ENCODE peak calls at places on chromosomes 13 and 19, in seven cellular contexts. C is K562, D is GM12892, B is H1, F is SK-N-SH, H is HepG2, V is GM12878. Z is an unnamed sample.

GRCh38 chr13:106533101-106533939 is 2.1 kb downstream of the EFNB2 start:
- DNase-seq in C (no peak), D (peak; percentile 25), B (peak; percentile 82), F (peak; percentile 84), H (peak; percentile 21), V (no peak), Z (no peak)

GRCh38 chr19:3012522-3013260 is 16.4 kb downstream of the TLE2 start:
- DNase-seq in C (no peak), D (no peak), B (peak; percentile 69), F (no peak), H (no peak), V (no peak), Z (no peak)

GRCh38 chr13:46386996-46387851 is at the start of gene RUBCNL:
- DNase-seq in C (peak; percentile 13), D (peak; percentile 60), B (peak; percentile 77), F (peak; percentile 74), H (no peak), V (no peak), Z (peak; percentile 43)

GRCh38 chr13:59492030-59492636 is 671.6 kb downstream of the DIAPH3 start:
- DNase-seq in C (no peak), D (no peak), B (no peak), F (no peak), H (no peak), V (no peak), Z (no peak)

GRCh38 chr19:5006201-5006600 is 37.3 kb downstream of the KDM4B start:
- DNase-seq in C (no peak), D (no peak), B (no peak), F (no peak), H (no peak), V (no peak), Z (no peak)

GRCh38 chr13:101272886-101273285 is 143.4 kb downstream of the NALCN start:
- DNase-seq in C (no peak), D (no peak), B (no peak), F (no peak), H (no peak), V (no peak), Z (no peak)

GRCh38 chr13:20525144-20525600 is 485 bp downstream of the CRYL1 start:
- DNase-seq in C (peak; percentile 15), D (no peak), B (peak; percentile 77), F (no peak), H (peak; percentile 15), V (no peak), Z (no peak)

GRCh38 chr19:37936166-37936565 is 29.2 kb downstream of the SIPA1L3 start:
- DNase-seq in C (no peak), D (no peak), B (no peak), F (no peak), H (peak; percentile 68), V (no peak), Z (no peak)

GRCh38 chr19:37957176-37957575 is 50.2 kb downstream of the SIPA1L3 start:
- DNase-seq in C (no peak), D (no peak), B (no peak), F (no peak), H (no peak), V (no peak), Z (no peak)

GRCh38 chr13:80297094-80297493 is 43.8 kb downstream of the SPRY2 start:
- DNase-seq in C (no peak), D (no peak), B (peak; percentile 49), F (no peak), H (no peak), V (no peak), Z (no peak)

GRCh38 chr13:45916036-45916435 is 64.5 kb upstream of the SIAH3 start:
- DNase-seq in C (no peak), D (no peak), B (no peak), F (no peak), H (no peak), V (no peak), Z (no peak)

GRCh38 chr13:36536546-36536945 is 104.3 kb downstream of the CCNA1 start:
- DNase-seq in C (no peak), D (no peak), B (no peak), F (no peak), H (no peak), V (no peak), Z (no peak)

GRCh38 chr13:74132768-74133656 is 1.2 kb downstream of the KLF12 start:
- DNase-seq in C (no peak), D (no peak), B (peak; percentile 55), F (peak; percentile 48), H (no peak), V (no peak), Z (no peak)

GRCh38 chr19:19381007-19381926 is 24.2 kb upstream of the GATAD2A start:
- DNase-seq in C (no peak), D (no peak), B (no peak), F (no peak), H (no peak), V (no peak), Z (no peak)

GRCh38 chr19:46608178-46608577 is 7.0 kb downstream of the CALM3 start:
- DNase-seq in C (no peak), D (no peak), B (no peak), F (no peak), H (no peak), V (no peak), Z (no peak)

GRCh38 chr13:21944610-21945009 is 273.7 kb downstream of the FGF9 start:
- DNase-seq in C (no peak), D (no peak), B (no peak), F (no peak), H (no peak), V (no peak), Z (no peak)
- TF ChIP-seq TAF1 in C (no peak), D (no peak), B (no peak), F (no peak), H (no peak), V (no peak), Z (no peak)

GRCh38 chr13:25882732-25883357 is 169.0 kb downstream of the SHISA2 start:
- DNase-seq in C (no peak), D (no peak), B (no peak), F (peak; percentile 15), H (no peak), V (no peak), Z (no peak)

GRCh38 chr13:25887962-25888655 is 163.7 kb downstream of the SHISA2 start:
- DNase-seq in C (no peak), D (no peak), B (no peak), F (no peak), H (no peak), V (no peak), Z (no peak)

GRCh38 chr13:25885418-25885817 is 166.4 kb downstream of the SHISA2 start:
- DNase-seq in C (no peak), D (no peak), B (no peak), F (peak; percentile 38), H (no peak), V (no peak), Z (no peak)

GRCh38 chr13:25890671-25891212 is 161.1 kb downstream of the SHISA2 start:
- DNase-seq in C (no peak), D (no peak), B (no peak), F (no peak), H (no peak), V (no peak), Z (no peak)

DNA sequence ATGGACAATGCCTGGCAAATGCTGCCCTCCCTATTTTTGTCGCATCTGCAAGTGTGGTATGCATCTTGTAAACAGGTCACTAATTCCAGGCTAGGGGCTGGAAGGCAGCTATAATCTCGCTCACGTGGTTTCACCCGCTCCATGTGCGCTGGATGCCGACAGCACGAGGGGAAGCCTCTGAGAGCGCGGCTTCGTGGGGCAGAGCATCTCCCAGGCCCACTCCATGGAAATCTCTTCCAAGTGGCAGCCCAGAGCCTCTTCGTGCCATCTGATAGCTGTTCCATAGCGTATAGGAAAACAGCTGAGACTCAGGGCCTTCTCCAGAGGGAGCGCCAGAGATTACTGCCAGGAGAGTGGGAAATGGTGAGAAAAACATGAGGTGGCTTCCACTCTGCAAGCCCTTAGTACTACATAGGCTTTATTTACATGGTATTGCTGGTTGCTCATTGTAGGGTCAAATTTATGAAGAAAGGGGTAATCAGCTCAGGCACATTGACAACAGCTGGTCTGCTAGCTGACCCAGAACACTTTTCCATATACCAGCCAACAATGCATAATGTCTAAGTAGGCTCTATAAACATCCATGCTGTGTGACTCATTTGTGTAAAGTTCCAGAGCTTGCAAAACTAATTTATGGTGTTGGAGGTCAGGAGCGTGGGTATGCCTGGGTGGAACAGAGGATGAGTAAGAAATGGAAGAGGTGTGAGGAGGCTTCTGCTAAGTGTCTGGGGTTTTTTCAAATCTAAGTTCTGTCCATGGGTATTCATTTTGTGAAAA is 165.2 kb downstream of the SHISA2 start:
- DNase-seq in C (no peak), D (no peak), B (no peak), F (no peak), H (no peak), V (no peak), Z (no peak)
- TF ChIP-seq POLR2AphosphoS5 in C (no peak), D (no peak), B (no peak), F (no peak), H (no peak), V (no peak), Z (no peak)

GRCh38 chr19:55447421-55448174 is 4.5 kb upstream of the SHISA7 start:
- DNase-seq in C (no peak), D (no peak), B (no peak), F (peak; percentile 78), H (no peak), V (no peak), Z (no peak)
- TF ChIP-seq TAF1 in C (no peak), D (no peak), B (no peak), F (no peak), H (no peak), V (no peak), Z (no peak)

DNA sequence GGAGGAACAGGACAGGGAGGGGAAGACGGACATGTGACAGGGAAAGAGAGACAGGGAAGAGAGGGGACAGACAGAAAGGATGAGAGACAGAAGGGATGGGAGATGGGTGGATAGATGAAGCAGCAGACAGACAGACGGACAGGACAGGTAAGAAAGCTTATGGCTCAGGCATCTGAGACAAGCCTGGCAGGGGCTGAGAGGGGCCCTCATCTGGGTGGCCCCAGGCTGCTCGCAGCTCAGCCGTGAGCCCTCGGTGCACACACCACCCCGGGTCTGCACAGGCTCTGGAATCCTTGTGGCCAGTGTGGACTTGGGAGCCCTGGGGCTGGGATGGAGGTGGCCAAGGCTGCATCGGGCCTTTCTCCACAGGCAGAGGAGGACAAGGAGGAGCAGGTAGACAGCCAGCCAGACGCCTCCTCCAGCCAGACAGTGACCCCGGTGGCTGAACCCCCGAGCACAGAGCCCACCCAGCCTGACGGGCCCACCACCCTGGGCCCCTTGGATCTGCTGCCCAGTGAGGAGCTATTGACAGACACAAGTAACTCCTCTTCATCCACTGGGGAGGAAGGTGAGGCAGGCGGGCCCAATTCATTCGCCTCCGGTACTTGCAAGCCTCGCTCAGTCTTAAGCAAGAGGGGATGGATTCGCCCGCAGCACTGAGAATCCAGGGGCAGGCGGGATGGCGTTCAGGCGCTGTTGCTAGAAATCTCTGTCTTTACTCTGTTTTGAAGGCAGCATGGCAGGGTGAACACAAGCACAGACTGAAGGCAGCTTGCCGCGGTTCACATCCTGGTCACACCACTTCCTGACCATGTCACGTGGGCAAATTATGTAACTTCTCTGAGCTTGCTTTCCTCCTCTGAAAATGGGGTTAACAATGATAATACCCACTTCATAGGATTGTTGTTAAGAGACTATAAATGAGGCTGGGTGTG is 14.0 kb downstream of the GRAMD1A start:
- DNase-seq in C (no peak), D (no peak), B (no peak), F (peak; percentile 27), H (no peak), V (no peak), Z (no peak)
- TF ChIP-seq POLR2AphosphoS5 in C (no peak), D (no peak), B (no peak), F (no peak), H (no peak), V (no peak), Z (no peak)

GRCh38 chr13:99500839-99501134 is 485 bp upstream of the TM9SF2 start:
- DNase-seq in C (no peak), D (no peak), B (no peak), F (peak; percentile 4), H (no peak), V (no peak), Z (no peak)
- TF ChIP-seq TAF1 in C (no peak), D (no peak), B (no peak), F (no peak), H (no peak), V (no peak), Z (no peak)